ENCODE peak calls at places on chromosomes 6 and 20, in seven cellular contexts. S, G, I, T, V, A and O are unnamed samples.

GRCh38 chr6:150685860-150686259 is 86.2 kb downstream of the PLEKHG1 start:
- DNase-seq in T (peak; percentile 62), V (peak; percentile 73), I (no peak), S (peak; percentile 1), A (no peak), G (no peak), O (peak; percentile 54)

GRCh38 chr6:35736293-35736894 is 438 bp upstream of the ARMC12 start:
- DNase-seq in A (peak; percentile 66), G (peak; percentile 87), V (peak; percentile 79), T (peak; percentile 82), I (peak; percentile 39), S (peak; percentile 37), O (peak; percentile 81)

GRCh38 chr6:100343678-100344077 is 121.0 kb downstream of the SIM1 start:
- DNase-seq in S (peak; percentile 73), T (no peak), A (peak; percentile 37), G (no peak), I (peak; percentile 63), V (no peak), O (no peak)

GRCh38 chr6:160041608-160042007 is 72.7 kb downstream of the IGF2R start:
- DNase-seq in T (peak; percentile 97), A (peak; percentile 94), V (no peak), G (peak; percentile 50), S (peak; percentile 70), I (peak; percentile 86), O (no peak)

GRCh38 chr20:35563834-35564233 is 22.0 kb downstream of the ERGIC3 start:
- DNase-seq in T (no peak), G (no peak), V (no peak), S (no peak), I (no peak), A (no peak), O (no peak)

GRCh38 chr20:44460795-44461141 is 14.9 kb upstream of the TTPAL start:
- DNase-seq in A (peak; percentile 67), G (no peak), I (peak; percentile 25), V (no peak), S (peak; percentile 23), T (peak; percentile 64), O (peak; percentile 46)

GRCh38 chr20:32149566-32150170 is 40.2 kb downstream of the TM9SF4 start:
- DNase-seq in G (no peak), T (no peak), A (no peak), V (no peak), S (peak; percentile 21), I (no peak), O (no peak)

GRCh38 chr20:63658749-63659187 is 656 bp downstream of the RTEL1 start:
- DNase-seq in S (peak; percentile 40), V (no peak), I (peak; percentile 50), G (no peak), T (no peak), A (peak; percentile 57), O (no peak)

GRCh38 chr20:50343490-50344179 is 153.0 kb downstream of the CEBPB start:
- DNase-seq in T (no peak), A (no peak), I (no peak), G (no peak), V (no peak), S (no peak), O (no peak)

GRCh38 chr20:57577679-57578475 is 17.0 kb downstream of the PCK1 start:
- DNase-seq in T (no peak), I (no peak), V (no peak), G (no peak), A (no peak), S (no peak), O (no peak)

GRCh38 chr6:145138469-145139185 is 596.7 kb downstream of the EPM2A start:
- DNase-seq in I (no peak), T (no peak), S (no peak), A (no peak), G (no peak), V (no peak), O (no peak)

GRCh38 chr20:652611-653109 is 340 bp downstream of the SRXN1 start:
- DNase-seq in I (no peak), A (peak; percentile 45), T (peak; percentile 31), S (peak; percentile 44), V (no peak), G (peak; percentile 50), O (no peak)

GRCh38 chr20:35773154-35773751 is 1.4 kb downstream of the PHF20 start:
- DNase-seq in A (peak; percentile 40), I (no peak), T (peak; percentile 11), S (peak; percentile 24), G (peak; percentile 31), V (no peak), O (peak; percentile 31)

GRCh38 chr20:14384411-14384810 is 47.0 kb upstream of the FLRT3 start:
- DNase-seq in A (peak; percentile 36), T (peak; percentile 26), G (no peak), S (peak; percentile 59), I (no peak), V (no peak), O (no peak)

GRCh38 chr6:27251672-27252251 is 4.3 kb downstream of the PRSS16 start:
- DNase-seq in G (peak; percentile 41), V (peak; percentile 99), I (peak; percentile 25), S (peak; percentile 38), A (peak; percentile 20), T (peak; percentile 90), O (peak; percentile 88)

GRCh38 chr6:70669133-70669532 is 1.4 kb downstream of the SMAP1 start:
- DNase-seq in T (peak; percentile 27), G (no peak), S (peak; percentile 12), I (no peak), A (peak; percentile 14), V (no peak), O (peak; percentile 18)

GRCh38 chr6:13496508-13497180 is 9.2 kb upstream of the GFOD1 start:
- DNase-seq in T (peak; percentile 17), V (no peak), I (peak; percentile 35), S (no peak), G (no peak), A (peak; percentile 41), O (no peak)

GRCh38 chr6:166904101-166904746 is 52.1 kb downstream of the RNASET2 start:
- DNase-seq in A (no peak), V (peak; percentile 60), G (no peak), I (no peak), T (no peak), S (peak; percentile 12), O (no peak)

GRCh38 chr6:209432-210103 is 82.7 kb upstream of the DUSP22 start:
- DNase-seq in T (no peak), A (no peak), I (no peak), G (no peak), S (no peak), V (no peak), O (peak; percentile 88)

GRCh38 chr6:18309046-18309445 is 44.7 kb upstream of the DEK start:
- DNase-seq in G (no peak), I (no peak), S (no peak), T (no peak), V (no peak), A (no peak), O (no peak)

GRCh38 chr6:81977488-81977887 is 225.0 kb upstream of the TENT5A start:
- DNase-seq in I (peak; percentile 35), T (no peak), S (peak; percentile 59), A (peak; percentile 48), V (no peak), G (no peak), O (no peak)

DNA sequence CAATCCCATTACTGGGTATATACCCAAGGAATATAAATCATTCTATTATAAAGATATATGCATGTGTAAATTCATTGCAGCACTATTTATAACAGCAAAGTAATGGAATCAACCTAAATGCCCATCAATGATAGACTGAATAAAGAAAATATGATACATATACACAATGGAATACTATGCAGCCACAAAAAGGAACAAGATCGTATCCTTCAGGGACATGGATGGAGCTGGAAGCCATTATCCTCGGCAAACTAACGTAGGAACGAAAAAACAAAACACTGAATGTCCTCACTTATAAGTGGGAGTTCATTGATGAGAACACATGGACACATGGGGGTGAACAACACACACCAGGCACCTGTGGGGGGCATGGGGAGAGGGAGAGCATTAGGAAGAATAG is 156.7 kb downstream of the RNGTT start:
- DNase-seq in A (no peak), V (no peak), G (no peak), T (no peak), I (no peak), S (no peak), O (no peak)
- TF ChIP-seq CTCF in A (no peak), V (no peak), G (no peak), T (no peak), I (no peak), S (no peak), O (no peak)

GRCh38 chr6:139996253-139996834 is 621.9 kb upstream of the CITED2 start:
- DNase-seq in T (peak; percentile 14), A (no peak), I (no peak), S (no peak), V (peak; percentile 38), G (no peak), O (peak; percentile 21)
- TF ChIP-seq CTCF in T (peak; percentile 18), A (no peak), I (no peak), S (peak; percentile 2), V (peak; percentile 65), G (no peak), O (peak; percentile 13)

GRCh38 chr20:48789185-48789668 is 38.6 kb downstream of the PREX1 start:
- DNase-seq in G (no peak), A (no peak), V (no peak), S (no peak), I (no peak), T (no peak), O (peak; percentile 54)

GRCh38 chr20:48789781-48790544 is 37.8 kb downstream of the PREX1 start:
- DNase-seq in T (no peak), G (no peak), I (no peak), V (no peak), A (no peak), S (no peak), O (peak; percentile 55)

GRCh38 chr20:48788486-48789072 is 39.2 kb downstream of the PREX1 start:
- DNase-seq in I (no peak), A (no peak), V (no peak), T (no peak), S (no peak), G (no peak), O (peak; percentile 71)

GRCh38 chr20:48791666-48792071 is 36.1 kb downstream of the PREX1 start:
- DNase-seq in A (peak; percentile 90), G (no peak), V (no peak), I (peak; percentile 85), S (peak; percentile 32), T (peak; percentile 62), O (no peak)

GRCh38 chr20:48791014-48791413 is 36.8 kb downstream of the PREX1 start:
- DNase-seq in G (no peak), I (no peak), V (no peak), S (no peak), T (peak; percentile 17), A (peak; percentile 35), O (no peak)
- TF ChIP-seq CTCF in G (no peak), I (no peak), V (no peak), S (no peak), T (no peak), A (no peak), O (peak; percentile 9)

GRCh38 chr20:6637160-6637579 is 130.3 kb upstream of the BMP2 start:
- DNase-seq in V (peak; percentile 43), I (no peak), T (no peak), A (no peak), S (no peak), G (no peak), O (no peak)

GRCh38 chr20:6646237-6646636 is 121.2 kb upstream of the BMP2 start:
- DNase-seq in S (no peak), T (no peak), A (no peak), G (no peak), V (no peak), I (no peak), O (no peak)

GRCh38 chr20:6644818-6645620 is 122.5 kb upstream of the BMP2 start:
- DNase-seq in G (no peak), S (no peak), T (no peak), A (no peak), I (no peak), V (no peak), O (no peak)

GRCh38 chr20:6636209-6637159 is 131.0 kb upstream of the BMP2 start:
- DNase-seq in S (peak; percentile 69), I (peak; percentile 68), T (peak; percentile 80), A (peak; percentile 77), G (no peak), V (no peak), O (no peak)

GRCh38 chr20:6641012-6641411 is 126.5 kb upstream of the BMP2 start:
- DNase-seq in T (no peak), G (no peak), S (no peak), A (no peak), V (no peak), I (no peak), O (no peak)
- TF ChIP-seq CTCF in T (no peak), G (no peak), S (no peak), A (no peak), V (peak; percentile 18), I (no peak), O (no peak)